ENCODE peak calls at places on chromosomes 7 and 10, in four cellular contexts. Y, Q, J and M are unnamed samples. For H3K36me3, the result is how much of the 10 kb centered on the place peaks cover.

GRCh38 chr7:5213286-5213645 is 23.2 kb downstream of the WIPI2 start:
- DNase-seq in J (no peak), Q (no peak), Y (no peak), M (no peak)

GRCh38 chr10:43226441-43226840 is 40.4 kb downstream of the RASGEF1A start:
- DNase-seq in J (no peak), Q (no peak), Y (peak), M (no peak)

GRCh38 chr7:101486764-101487458 is 124.2 kb downstream of the COL26A1 start:
- DNase-seq in Y (peak), Q (no peak), J (no peak), M (no peak)

GRCh38 chr10:20877554-20877953 is 19.6 kb downstream of the NEBL start:
- DNase-seq in Y (no peak), Q (no peak), J (no peak), M (no peak)

GRCh38 chr10:77909755-77910375 is 16.7 kb downstream of the DLG5 start:
- DNase-seq in Q (no peak), J (no peak), Y (no peak), M (no peak)

GRCh38 chr10:4080225-4080624 is 295.2 kb upstream of the KLF6 start:
- DNase-seq in Q (no peak), J (no peak), Y (no peak), M (no peak)

GRCh38 chr10:131448883-131449282 is 137.4 kb upstream of the TCERG1L start:
- DNase-seq in Q (no peak), J (no peak), Y (no peak), M (no peak)

GRCh38 chr7:48090095-48090805 is 1.2 kb downstream of the UPP1 start:
- DNase-seq in Q (no peak), Y (peak), J (peak), M (no peak)

GRCh38 chr10:323651-324293 is 188.5 kb downstream of the ZMYND11 start:
- DNase-seq in J (peak), Y (peak), Q (peak), M (no peak)

GRCh38 chr7:139526578-139527544 is 3.4 kb downstream of the CLEC2L start:
- DNase-seq in J (no peak), Q (no peak), Y (peak), M (no peak)

GRCh38 chr7:124643196-124643850 is 122.3 kb downstream of the GPR37 start:
- DNase-seq in Y (no peak), Q (no peak), J (no peak), M (no peak)

GRCh38 chr7:45149606-45150005 is 8.0 kb upstream of the RAMP3 start:
- DNase-seq in J (no peak), Y (no peak), Q (no peak), M (no peak)

GRCh38 chr7:51660516-51660915 is 343.9 kb upstream of the COBL start:
- DNase-seq in Y (no peak), Q (no peak), J (no peak), M (no peak)

DNA sequence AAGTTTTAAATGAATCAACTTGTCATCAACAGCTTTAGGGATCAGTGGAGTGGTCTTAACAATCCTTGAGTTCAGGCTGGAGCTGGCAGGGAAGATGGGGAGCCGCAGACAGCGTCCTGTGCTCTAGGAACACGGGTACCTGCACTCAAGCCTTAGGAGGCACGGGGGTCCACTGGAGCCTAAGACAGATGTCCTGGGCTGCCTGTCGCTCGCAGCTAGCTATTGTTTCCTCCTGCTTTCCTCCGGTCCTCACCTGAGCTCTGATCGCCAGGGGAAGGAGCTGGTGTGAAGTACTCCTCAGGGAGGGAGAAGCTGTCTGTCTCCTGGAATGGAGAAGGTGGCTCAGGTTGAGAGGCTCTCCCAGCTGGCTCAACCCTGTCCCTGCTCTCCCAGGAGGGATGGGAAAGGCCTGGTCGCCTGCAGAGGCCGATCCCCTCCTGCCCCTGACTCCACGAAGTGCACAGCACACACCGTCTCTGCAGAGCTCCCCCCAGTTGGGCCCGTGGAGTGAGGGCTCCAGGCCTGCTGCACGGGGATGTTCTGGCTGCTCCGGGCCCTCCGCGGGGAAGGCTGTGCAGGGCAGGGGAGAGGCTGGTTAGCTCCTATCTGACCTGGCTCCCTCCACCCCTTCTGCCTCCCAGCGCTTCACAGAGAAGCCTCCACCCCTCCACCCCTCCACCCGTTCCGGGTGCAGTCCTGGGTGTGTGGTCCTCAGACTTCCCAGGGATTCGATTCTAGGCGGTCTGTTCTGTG is 14.5 kb upstream of the PYROXD2 start:
- DNase-seq in Y (no peak), Q (no peak), J (no peak), M (no peak)
- H3K36me3 ChIP-seq in Y (under half), Q (under half), J (under half), M (under half)

GRCh38 chr10:114940735-114941134 is 2.7 kb downstream of the TRUB1 start:
- DNase-seq in Y (no peak), J (no peak), Q (no peak), M (no peak)

GRCh38 chr10:114933588-114933987 is 4.4 kb upstream of the TRUB1 start:
- DNase-seq in J (no peak), Y (no peak), Q (no peak), M (no peak)

GRCh38 chr10:114938818-114939193 is 811 bp downstream of the TRUB1 start:
- DNase-seq in J (no peak), Y (no peak), Q (no peak), M (no peak)

GRCh38 chr10:114943000-114943399 is 5.0 kb downstream of the TRUB1 start:
- DNase-seq in J (no peak), Q (no peak), Y (no peak), M (no peak)

GRCh38 chr10:114937962-114938817 is at the start of gene TRUB1:
- DNase-seq in Q (peak), Y (peak), J (peak), M (peak)
- TF ChIP-seq POLR2A in Q (peak), Y (peak), J (no peak), M (peak)

DNA sequence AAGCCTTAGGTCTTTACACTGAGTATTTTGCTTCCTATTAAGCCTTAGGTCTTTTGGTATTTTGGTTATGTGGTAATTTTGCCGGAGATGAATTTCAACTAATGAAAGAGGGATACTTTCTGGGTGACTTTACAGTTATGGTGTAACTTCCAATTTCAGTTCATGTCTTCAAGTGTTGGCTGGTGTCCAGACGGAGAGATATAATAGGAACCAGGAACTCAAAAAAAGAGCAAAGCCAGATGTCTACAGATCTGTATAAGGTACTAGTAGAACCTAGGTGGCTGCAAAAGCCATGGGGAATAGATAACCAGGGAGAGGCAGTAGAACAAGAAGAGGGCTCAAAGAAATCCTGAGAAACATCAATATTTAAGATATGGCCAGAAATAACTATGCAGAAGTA is 12.3 kb downstream of the ERCC6 start:
- DNase-seq in Y (no peak), Q (no peak), J (no peak), M (no peak)
- H3K36me3 ChIP-seq in Y (under half), Q (under half), J (under half), M (under half)

GRCh38 chr10:14557573-14557972 is 217.1 kb downstream of the FAM107B start:
- DNase-seq in J (no peak), Q (no peak), Y (no peak), M (no peak)

GRCh38 chr10:14560274-14560673 is 214.4 kb downstream of the FAM107B start:
- DNase-seq in Q (no peak), J (no peak), Y (no peak), M (no peak)

GRCh38 chr10:14555806-14556205 is 218.9 kb downstream of the FAM107B start:
- DNase-seq in Q (no peak), Y (no peak), J (no peak), M (no peak)

GRCh38 chr10:14556285-14556956 is 218.3 kb downstream of the FAM107B start:
- DNase-seq in Y (no peak), J (no peak), Q (no peak), M (no peak)

GRCh38 chr10:14558025-14558424 is 216.7 kb downstream of the FAM107B start:
- DNase-seq in Q (no peak), J (no peak), Y (no peak), M (no peak)
- TF ChIP-seq POLR2A in Q (no peak), J (no peak), Y (no peak), M (no peak)

GRCh38 chr7:24466109-24466768 is 107.0 kb upstream of the PALS2 start:
- DNase-seq in Y (no peak), Q (no peak), J (no peak), M (no peak)

GRCh38 chr7:24463474-24463873 is 109.8 kb upstream of the PALS2 start:
- DNase-seq in Q (no peak), J (no peak), Y (no peak), M (no peak)

GRCh38 chr7:24462984-24463383 is 110.3 kb upstream of the PALS2 start:
- DNase-seq in J (no peak), Y (no peak), Q (no peak), M (no peak)

GRCh38 chr7:24462117-24462516 is 111.1 kb upstream of the PALS2 start:
- DNase-seq in Y (no peak), J (no peak), Q (no peak), M (no peak)

GRCh38 chr7:24464846-24465245 is 108.4 kb upstream of the PALS2 start:
- DNase-seq in J (no peak), Q (no peak), Y (no peak), M (no peak)
- H3K36me3 ChIP-seq in J (under half), Q (under half), Y (under half), M (under half)

GRCh38 chr10:60942604-60943269 is 1.2 kb downstream of the RHOBTB1 start:
- DNase-seq in Q (no peak), Y (peak), J (peak), M (peak)

GRCh38 chr10:60943372-60944158 is 420 bp downstream of the RHOBTB1 start:
- DNase-seq in J (peak), Y (peak), Q (peak), M (peak)

GRCh38 chr10:60944910-60945297 is 919 bp upstream of the RHOBTB1 start:
- DNase-seq in Q (no peak), J (no peak), Y (no peak), M (no peak)

GRCh38 chr10:60942134-60942533 is 1.9 kb downstream of the RHOBTB1 start:
- DNase-seq in Y (no peak), Q (no peak), J (no peak), M (no peak)

GRCh38 chr10:60944159-60944909 is at the start of gene RHOBTB1:
- DNase-seq in Y (peak), Q (peak), J (peak), M (peak)
- TF ChIP-seq POLR2A in Y (peak), Q (peak), J (no peak), M (peak)

GRCh38 chr7:98909487-98909886 is 31.2 kb downstream of the TRRAP start:
- DNase-seq in Y (no peak), J (no peak), Q (no peak), M (no peak)

GRCh38 chr7:98917331-98917730 is 39.0 kb downstream of the TRRAP start:
- DNase-seq in Y (no peak), Q (no peak), J (no peak), M (no peak)

GRCh38 chr7:98913026-98913425 is 34.7 kb downstream of the TRRAP start:
- DNase-seq in Q (no peak), Y (no peak), J (no peak), M (no peak)

GRCh38 chr7:98911936-98912335 is 33.6 kb downstream of the TRRAP start:
- DNase-seq in Q (no peak), J (no peak), Y (no peak), M (no peak)

DNA sequence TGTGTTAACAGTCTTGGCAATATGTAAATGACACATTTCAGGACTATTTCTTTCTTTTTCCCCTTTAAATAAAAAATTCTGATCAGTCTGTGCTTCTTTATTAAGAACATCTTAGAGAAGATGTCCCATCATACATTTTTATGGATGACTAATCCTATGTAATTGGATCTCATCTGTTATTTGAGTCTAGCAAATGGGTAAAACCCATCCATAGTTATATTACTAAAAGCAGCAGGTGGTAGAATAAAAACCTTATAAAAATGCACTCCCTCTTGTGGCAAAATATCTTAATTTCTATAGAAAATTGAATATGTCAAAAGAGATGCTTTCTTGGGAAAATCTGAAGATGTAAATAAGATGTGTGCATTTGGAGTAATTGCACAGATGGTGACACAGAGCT is 35.3 kb downstream of the TRRAP start:
- DNase-seq in J (no peak), Y (no peak), Q (no peak), M (no peak)
- H3K36me3 ChIP-seq in J (under half), Y (under half), Q (under half), M (under half)

GRCh38 chr10:5945561-5946418 is 31.6 kb downstream of the IL15RA start:
- DNase-seq in Q (no peak), J (peak), Y (peak), M (peak)
- TF ChIP-seq POLR2A in Q (no peak), J (no peak), Y (no peak), M (no peak)